ENCODE peak calls at places on chromosomes 2 and 18, in seven cellular contexts. O is cardiac muscle cell, T is A549, Z is tibial artery, F is OCI-LY7, Q is heart left ventricle, B is thyroid gland. A is an unnamed sample.

GRCh38 chr2:33441235-33441810 is 35.1 kb upstream of the RASGRP3 start:
- DNase-seq in B (peak), Z (peak), O (peak), Q (peak), T (peak), F (peak), A (no peak)

GRCh38 chr2:210531050-210531449 is 25.3 kb upstream of the CPS1 start:
- DNase-seq in F (no peak), Z (no peak), Q (no peak), B (no peak), T (no peak), O (no peak), A (no peak)

GRCh38 chr2:217993055-217993645 is 9.6 kb downstream of the TNS1 start:
- DNase-seq in T (peak), Q (no peak), Z (no peak), B (no peak), O (no peak), F (no peak), A (no peak)

GRCh38 chr18:45739268-45739667 is 15.3 kb downstream of the SLC14A1 start:
- DNase-seq in B (no peak), T (no peak), Q (peak), F (no peak), Z (no peak), O (no peak), A (no peak)

GRCh38 chr2:158187908-158188307 is 86.2 kb downstream of the UPP2 start:
- DNase-seq in Z (no peak), O (peak), B (no peak), Q (no peak), F (no peak), T (no peak), A (no peak)

GRCh38 chr2:60331106-60331809 is 222.2 kb downstream of the BCL11A start:
- DNase-seq in Z (no peak), Q (no peak), O (peak), B (no peak), F (no peak), T (no peak), A (no peak)

GRCh38 chr2:231355802-231356473 is 39.6 kb upstream of the B3GNT7 start:
- DNase-seq in T (no peak), B (no peak), O (no peak), F (no peak), Z (peak), Q (no peak), A (no peak)

GRCh38 chr2:127637725-127638252 is 8.2 kb upstream of the GPR17 start:
- DNase-seq in B (no peak), Z (no peak), T (peak), Q (peak), F (no peak), O (no peak), A (no peak)

GRCh38 chr2:37919631-37920032 is 5.5 kb upstream of the RMDN2 start:
- DNase-seq in T (no peak), Z (no peak), Q (peak), F (no peak), O (peak), B (no peak), A (no peak)

GRCh38 chr2:46187112-46187618 is 110.0 kb upstream of the EPAS1 start:
- DNase-seq in F (no peak), O (no peak), Q (no peak), T (no peak), B (no peak), Z (peak), A (peak)

GRCh38 chr18:75161629-75162028 is 47.3 kb downstream of the PTGR3 start:
- DNase-seq in T (peak), B (peak), O (no peak), F (peak), Q (peak), Z (no peak), A (no peak)

GRCh38 chr2:174846941-174847938 is 83.0 kb upstream of the CHRNA1 start:
- DNase-seq in T (peak), F (no peak), B (no peak), O (peak), Z (no peak), Q (no peak), A (no peak)

GRCh38 chr2:226524381-226524843 is 275.2 kb downstream of the IRS1 start:
- DNase-seq in B (no peak), O (no peak), Z (no peak), F (no peak), T (peak), Q (no peak), A (peak)

GRCh38 chr2:15708865-15709820 is 117.5 kb downstream of the DDX1 start:
- DNase-seq in B (no peak), T (no peak), Z (no peak), O (no peak), F (no peak), Q (peak), A (no peak)

GRCh38 chr2:186542002-186542401 is 47.9 kb upstream of the ITGAV start:
- DNase-seq in F (no peak), T (no peak), B (no peak), Z (no peak), O (no peak), Q (no peak), A (no peak)

GRCh38 chr2:19059076-19059475 is 299.3 kb downstream of the OSR1 start:
- DNase-seq in O (peak), Q (no peak), Z (no peak), F (no peak), B (peak), T (no peak), A (no peak)

GRCh38 chr2:134411279-134411827 is 157.5 kb downstream of the MGAT5 start:
- DNase-seq in F (peak), Q (no peak), Z (no peak), O (peak), T (no peak), B (no peak), A (no peak)

GRCh38 chr2:172806426-172807008 is 70.9 kb downstream of the RAPGEF4 start:
- DNase-seq in B (no peak), F (peak), Z (no peak), T (peak), Q (no peak), O (peak), A (no peak)

GRCh38 chr2:70630761-70631160 is 77.1 kb upstream of the TGFA start:
- DNase-seq in T (no peak), B (no peak), Q (no peak), O (no peak), F (no peak), Z (no peak), A (no peak)

GRCh38 chr2:105584437-105585010 is 160.2 kb upstream of the NCK2 start:
- DNase-seq in Z (no peak), T (no peak), O (no peak), Q (no peak), B (no peak), F (no peak), A (no peak)

GRCh38 chr2:123451517-123451916 is 573.6 kb upstream of the CNTNAP5 start:
- DNase-seq in Z (no peak), O (no peak), F (no peak), T (no peak), B (no peak), Q (no peak), A (no peak)

GRCh38 chr2:187382131-187382530 is 65.9 kb downstream of the CALCRL start:
- DNase-seq in T (no peak), B (no peak), Z (no peak), O (no peak), Q (no peak), F (no peak), A (no peak)

GRCh38 chr2:98277156-98277859 is 68.9 kb upstream of the CNGA3 start:
- DNase-seq in Q (no peak), O (no peak), B (no peak), F (no peak), Z (no peak), T (no peak), A (no peak)

GRCh38 chr2:108388045-108388444 is 10.3 kb downstream of the SULT1C4 start:
- DNase-seq in Q (no peak), F (no peak), B (no peak), T (peak), Z (no peak), O (no peak), A (no peak)

GRCh38 chr2:157052685-157053224 is 204.8 kb upstream of the GALNT5 start:
- DNase-seq in F (no peak), Z (no peak), Q (no peak), O (no peak), B (no peak), T (peak), A (no peak)

GRCh38 chr18:77346446-77346845 is 96.8 kb downstream of the GALR1 start:
- DNase-seq in T (no peak), F (no peak), B (no peak), O (no peak), Z (no peak), Q (no peak), A (no peak)

GRCh38 chr2:219298759-219299371 is 10.3 kb downstream of the PTPRN start:
- DNase-seq in O (peak), T (peak), Q (peak), B (peak), F (peak), Z (peak), A (no peak)

GRCh38 chr2:150531626-150532419 is 44.4 kb upstream of the RND3 start:
- DNase-seq in T (no peak), Z (no peak), F (no peak), Q (no peak), B (no peak), O (no peak), A (no peak)

GRCh38 chr2:84971799-84972790 is 1.1 kb downstream of the KCMF1 start:
- DNase-seq in T (peak), Z (peak), B (peak), F (peak), Q (peak), O (peak), A (no peak)

GRCh38 chr2:46362667-46363012 is 65.4 kb downstream of the EPAS1 start:
- DNase-seq in Z (no peak), F (no peak), O (no peak), T (no peak), B (no peak), Q (no peak), A (no peak)

GRCh38 chr2:233990261-233990798 is 60.2 kb upstream of the SPP2 start:
- DNase-seq in O (no peak), Q (no peak), T (no peak), B (no peak), F (no peak), Z (no peak), A (no peak)

GRCh38 chr2:37892436-37893114 is 32.5 kb upstream of the RMDN2 start:
- DNase-seq in O (no peak), B (no peak), T (no peak), Q (no peak), F (peak), Z (no peak), A (no peak)

GRCh38 chr2:221245045-221245444 is 327.1 kb downstream of the EPHA4 start:
- DNase-seq in Z (no peak), F (no peak), Q (no peak), O (no peak), T (no peak), B (no peak), A (no peak)

GRCh38 chr2:67835266-67835665 is 227.5 kb downstream of the C1D start:
- DNase-seq in O (no peak), T (no peak), B (no peak), F (no peak), Q (no peak), Z (no peak), A (no peak)

GRCh38 chr2:179898873-179899272 is 37.5 kb upstream of the ZNF385B start:
- DNase-seq in T (peak), F (peak), Q (no peak), B (no peak), O (peak), Z (no peak), A (no peak)

GRCh38 chr18:5975111-5975622 is 79.8 kb upstream of the TMEM200C start:
- DNase-seq in B (no peak), T (no peak), Q (no peak), O (no peak), F (no peak), Z (no peak), A (no peak)

GRCh38 chr2:41610501-41611242 is 437.1 kb upstream of the PKDCC start:
- DNase-seq in Q (peak), T (no peak), O (no peak), F (no peak), B (no peak), Z (peak), A (no peak)

GRCh38 chr2:122856696-122857095 is 1101.2 kb downstream of the TSN start:
- DNase-seq in B (no peak), F (no peak), O (no peak), T (no peak), Q (no peak), Z (no peak), A (no peak)

GRCh38 chr2:6776125-6776524 is 89.6 kb downstream of the CMPK2 start:
- DNase-seq in Z (no peak), O (no peak), B (no peak), F (no peak), Q (no peak), T (no peak), A (no peak)
- H3K27ac ChIP-seq in Z (no peak), O (no peak), B (no peak), F (no peak), Q (no peak), T (no peak), A (no peak)

DNA sequence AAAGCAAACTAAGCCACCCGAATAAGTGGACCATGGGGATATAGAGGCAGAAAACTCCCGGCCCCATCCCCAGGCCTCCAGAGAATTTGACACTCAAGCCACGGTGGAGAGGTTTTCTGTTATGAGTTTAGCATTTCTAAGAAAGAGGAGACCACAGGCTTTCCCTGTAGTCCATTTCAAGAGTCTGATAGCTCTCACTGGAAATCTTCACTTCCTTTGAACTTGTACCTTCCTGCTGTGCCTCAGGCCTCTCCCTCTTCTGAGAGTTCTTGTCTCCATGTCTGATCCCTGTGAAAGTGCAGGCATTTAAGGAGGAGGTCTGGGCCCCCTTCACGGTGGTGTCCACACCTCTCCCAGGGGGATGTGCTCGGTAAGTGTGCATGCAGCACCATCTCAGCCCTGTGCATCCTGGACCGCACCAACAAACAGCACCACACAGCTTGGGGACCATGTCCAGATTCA is 113.7 kb downstream of the BCL2 start:
- DNase-seq in B (no peak), Z (no peak), T (no peak), F (no peak), O (no peak), Q (no peak), A (no peak)
- H3K4me3 ChIP-seq in B (no peak), Z (no peak), T (no peak), F (no peak), O (no peak), Q (no peak), A (no peak)

GRCh38 chr18:3279201-3280185 is 17.6 kb downstream of the MYL12B start:
- DNase-seq in O (no peak), F (peak), B (no peak), Z (no peak), T (no peak), Q (no peak), A (no peak)
- H3K27ac ChIP-seq in O (no peak), F (peak), B (no peak), Z (peak), T (peak), Q (no peak), A (no peak)

DNA sequence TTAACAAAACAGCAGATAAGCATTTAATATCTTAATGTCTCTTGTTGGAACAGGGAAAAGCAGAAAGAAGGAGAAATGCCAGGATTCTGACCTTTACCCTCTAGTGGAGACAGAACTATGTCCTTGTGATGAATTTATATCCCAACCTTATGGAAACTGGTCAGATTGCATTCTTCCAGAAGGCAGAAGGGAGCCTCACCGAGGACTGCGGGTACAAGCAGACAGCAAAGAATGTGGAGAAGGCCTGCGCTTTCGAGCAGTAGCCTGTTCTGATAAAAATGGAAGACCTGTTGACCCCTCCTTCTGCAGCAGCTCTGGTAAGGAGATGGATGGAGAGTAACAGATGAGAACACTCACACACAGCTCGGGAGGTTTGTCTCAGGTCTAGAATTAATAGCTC is 552.7 kb upstream of the HNMT start:
- DNase-seq in T (no peak), O (no peak), F (no peak), B (no peak), Z (no peak), Q (no peak), A (no peak)
- H3K4me3 ChIP-seq in T (no peak), O (no peak), F (no peak), B (no peak), Z (no peak), Q (no peak), A (no peak)

DNA sequence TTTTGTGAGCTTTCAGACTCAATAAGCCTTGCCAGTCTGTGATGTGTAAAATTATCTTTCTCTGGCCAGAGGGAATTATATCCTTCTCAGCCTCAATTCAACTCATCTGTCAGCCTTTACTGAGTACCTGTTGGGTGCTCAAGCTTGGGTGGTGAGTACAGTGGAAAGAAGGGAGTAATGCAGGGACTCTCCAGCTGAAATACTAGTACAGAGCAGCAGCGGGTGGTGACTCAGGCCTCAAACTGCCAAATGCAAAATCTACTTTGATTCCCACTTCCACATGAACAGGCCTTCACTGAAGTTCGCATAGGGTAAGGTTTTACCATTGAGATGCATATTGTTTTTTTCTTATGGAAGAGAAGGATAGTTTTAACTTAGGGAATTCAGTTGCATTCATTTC is 326.8 kb downstream of the LRRTM1 start:
- DNase-seq in Z (no peak), F (no peak), Q (no peak), T (no peak), B (no peak), O (no peak), A (no peak)
- H3K27ac ChIP-seq in Z (no peak), F (no peak), Q (no peak), T (no peak), B (no peak), O (no peak), A (no peak)

GRCh38 chr2:74001781-74002514 is 17.2 kb downstream of the TET3 start:
- DNase-seq in Z (no peak), O (no peak), T (no peak), Q (no peak), F (peak), B (no peak), A (no peak)

GRCh38 chr2:74004212-74005182 is 19.8 kb downstream of the TET3 start:
- DNase-seq in O (no peak), B (no peak), F (no peak), Q (no peak), T (no peak), Z (no peak), A (no peak)

GRCh38 chr2:74001121-74001520 is 16.4 kb downstream of the TET3 start:
- DNase-seq in F (no peak), Z (no peak), T (no peak), O (no peak), Q (no peak), B (no peak), A (no peak)

GRCh38 chr2:74003494-74004211 is 18.9 kb downstream of the TET3 start:
- DNase-seq in Z (no peak), B (no peak), F (no peak), Q (peak), O (no peak), T (no peak), A (no peak)

GRCh38 chr2:74002515-74003391 is 18.0 kb downstream of the TET3 start:
- DNase-seq in Z (peak), B (peak), T (peak), Q (peak), O (peak), F (peak), A (no peak)
- H3K4me3 ChIP-seq in Z (peak), B (peak), T (peak), Q (peak), O (peak), F (peak), A (peak)

DNA sequence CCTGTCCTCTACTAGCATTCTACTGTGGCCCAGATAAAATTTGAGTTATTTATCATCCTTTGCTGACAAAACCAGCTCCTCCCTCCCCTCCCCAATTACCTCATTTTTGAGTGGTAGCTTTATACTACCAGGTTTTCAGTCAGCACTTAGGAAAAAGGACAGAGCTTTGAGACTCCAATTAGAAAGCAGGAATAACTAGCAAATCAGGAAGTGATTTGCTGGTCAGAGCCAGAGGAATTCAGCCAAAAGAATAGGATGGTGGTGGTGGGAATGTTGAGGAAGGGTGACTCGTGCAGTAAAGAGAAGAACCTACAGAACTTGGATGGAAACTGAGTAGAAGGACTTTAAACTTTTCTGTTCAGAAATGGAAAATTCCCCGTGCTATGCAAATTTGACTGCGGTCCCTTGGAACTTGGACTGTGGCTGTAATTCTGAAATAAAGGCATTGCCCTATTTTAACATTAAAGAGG is 3.7 kb downstream of the MYL12B start:
- DNase-seq in B (no peak), Z (no peak), Q (no peak), F (no peak), T (no peak), O (no peak), A (no peak)
- H3K27ac ChIP-seq in B (no peak), Z (no peak), Q (no peak), F (peak), T (no peak), O (no peak), A (no peak)

DNA sequence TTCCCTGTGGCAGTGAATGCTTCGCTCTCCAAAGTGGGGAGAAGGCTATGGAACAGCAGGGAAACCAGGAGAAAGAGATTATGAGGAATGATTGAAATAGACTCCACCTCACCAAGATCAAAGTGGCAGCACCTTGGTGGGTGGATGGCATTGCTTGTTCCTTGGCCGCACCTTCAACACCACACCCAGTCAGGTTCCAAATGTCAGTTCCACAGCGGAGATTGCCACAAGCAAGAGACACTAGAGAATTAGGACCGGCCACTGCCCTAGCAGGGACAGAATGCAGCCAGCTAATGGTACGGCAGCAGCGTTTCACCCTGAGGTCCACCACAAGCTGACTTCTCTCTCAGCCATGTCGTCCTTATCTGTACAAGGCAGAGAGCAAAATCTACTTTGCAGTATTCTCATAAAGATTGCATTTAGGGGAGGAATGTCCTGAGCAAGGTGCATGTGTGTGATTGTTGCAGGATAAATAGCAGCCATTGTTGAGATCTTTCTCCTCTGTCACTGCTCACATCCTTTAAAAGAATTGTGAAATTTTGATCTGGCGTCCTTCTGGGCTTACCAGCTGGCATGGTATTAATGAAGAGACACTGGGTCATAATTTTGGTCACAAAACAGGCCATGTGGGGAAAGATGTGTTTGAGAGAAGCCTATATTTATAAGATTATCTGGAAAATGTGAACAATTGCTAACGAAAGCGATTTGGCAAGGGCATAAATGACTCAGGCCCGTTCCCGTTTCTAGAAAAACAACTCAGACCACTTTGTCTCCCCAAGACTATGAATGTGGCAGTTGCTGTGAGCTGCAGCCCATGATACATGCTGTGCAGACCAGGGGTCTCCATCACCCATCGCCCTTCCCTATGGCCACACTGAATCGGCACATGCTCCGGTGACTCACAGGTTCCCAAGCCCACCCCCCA is 228.6 kb upstream of the ID2 start:
- DNase-seq in F (no peak), T (no peak), Z (no peak), O (no peak), B (no peak), Q (no peak), A (no peak)
- H3K4me3 ChIP-seq in F (no peak), T (no peak), Z (no peak), O (no peak), B (no peak), Q (no peak), A (no peak)